ENCODE peak calls at places on chromosomes 7 and 10, in eight cellular contexts. F is NCI-H1092 treated with DMSO at 0.1 percent for 48 hours; E is NCI-H2081; G is amygdala; N is stomach; L is AG08396; V is stimulated activated CD4-positive, alpha-beta T cell treated with anti-CD3 and anti-CD28 coated beads, Interleukin-12 subunit alpha, Interleukin-12 subunit beta, amount 100 ng/mL, for 4 hours; C is GM04503. S is an unnamed sample.

GRCh38 chr10:77737608-77738007 is 100.0 kb upstream of the KCNMA1 start:
- DNase-seq in E (no peak), N (no peak), C (peak), V (no peak), F (no peak), G (no peak), L (peak), S (no peak)

GRCh38 chr7:117362294-117362693 is 39.4 kb upstream of the WNT2 start:
- DNase-seq in G (no peak), L (no peak), N (no peak), E (no peak), V (no peak), C (no peak), F (no peak), S (no peak)

GRCh38 chr7:20359397-20359963 is 28.8 kb downstream of the ITGB8 start:
- DNase-seq in E (no peak), F (no peak), V (no peak), N (no peak), L (no peak), G (no peak), C (peak), S (no peak)

GRCh38 chr10:103717341-103718246 is 137.8 kb downstream of the SH3PXD2A start:
- DNase-seq in F (no peak), L (no peak), C (no peak), G (no peak), N (no peak), E (no peak), V (no peak), S (no peak)

GRCh38 chr7:85573849-85574248 is 387.0 kb upstream of the SEMA3D start:
- DNase-seq in V (no peak), L (no peak), F (no peak), G (no peak), E (no peak), C (no peak), N (no peak), S (no peak)

GRCh38 chr10:95873651-95874050 is 34.1 kb upstream of the CC2D2B start:
- DNase-seq in C (no peak), N (no peak), F (no peak), V (no peak), G (no peak), E (no peak), L (no peak), S (no peak)

GRCh38 chr10:33612116-33612515 is 277.6 kb upstream of the NRP1 start:
- DNase-seq in E (no peak), G (no peak), C (peak), L (peak), V (no peak), F (no peak), N (no peak), S (no peak)

GRCh38 chr10:117461766-117462423 is 80.7 kb upstream of the EMX2 start:
- DNase-seq in V (no peak), L (peak), F (no peak), E (no peak), G (no peak), C (peak), N (no peak), S (no peak)

GRCh38 chr7:41185851-41186250 is 517.0 kb downstream of the INHBA start:
- DNase-seq in E (no peak), L (no peak), C (no peak), V (no peak), N (no peak), F (no peak), G (no peak), S (no peak)

GRCh38 chr7:71236488-71237179 is 104.7 kb downstream of the GALNT17 start:
- DNase-seq in N (no peak), E (no peak), F (peak), L (no peak), C (no peak), G (no peak), V (no peak), S (no peak)

GRCh38 chr7:40350100-40350499 is 215.3 kb downstream of the SUGCT start:
- DNase-seq in L (no peak), G (no peak), N (no peak), F (no peak), E (no peak), C (no peak), V (no peak), S (no peak)

GRCh38 chr7:84040365-84040764 is 154.2 kb downstream of the SEMA3A start:
- DNase-seq in L (no peak), N (peak), F (peak), C (no peak), E (peak), V (no peak), G (peak), S (no peak)

GRCh38 chr10:60717852-60718251 is 60.4 kb upstream of the CDK1 start:
- DNase-seq in V (no peak), F (no peak), L (no peak), G (no peak), N (no peak), E (no peak), C (no peak), S (no peak)

GRCh38 chr10:30502266-30503058 is 68.5 kb downstream of the MAP3K8 start:
- DNase-seq in C (no peak), L (no peak), N (no peak), G (no peak), F (no peak), V (no peak), E (no peak), S (no peak)

GRCh38 chr10:35391153-35391953 is 55.0 kb downstream of the CCNY start:
- DNase-seq in L (no peak), V (no peak), N (no peak), F (no peak), C (no peak), G (no peak), E (no peak), S (no peak)

GRCh38 chr10:76582536-76582935 is 1055.1 kb downstream of the KCNMA1 start:
- DNase-seq in G (no peak), N (no peak), C (no peak), F (no peak), E (no peak), L (peak), V (no peak), S (no peak)

GRCh38 chr10:6145414-6145978 is 56.7 kb downstream of the RBM17 start:
- DNase-seq in N (no peak), E (peak), C (no peak), F (peak), G (no peak), V (no peak), L (no peak), S (no peak)

GRCh38 chr7:111887734-111888133 is 318.5 kb downstream of the DOCK4 start:
- DNase-seq in N (no peak), G (no peak), V (no peak), F (no peak), L (no peak), C (no peak), E (no peak), S (no peak)

GRCh38 chr10:73136627-73137026 is 26.4 kb downstream of the NUDT13 start:
- DNase-seq in V (no peak), N (no peak), F (no peak), L (no peak), E (no peak), G (no peak), C (no peak), S (no peak)

GRCh38 chr7:132049462-132050304 is 493.3 kb upstream of the PODXL start:
- DNase-seq in F (peak), C (no peak), N (peak), L (no peak), G (no peak), E (peak), V (peak), S (no peak)

GRCh38 chr10:14740684-14741247 is 33.9 kb downstream of the FAM107B start:
- DNase-seq in N (no peak), C (no peak), E (no peak), F (no peak), L (no peak), V (no peak), G (no peak), S (no peak)

GRCh38 chr7:108124820-108125219 is 5.3 kb downstream of the LAMB4 start:
- DNase-seq in E (no peak), F (no peak), L (peak), C (peak), V (no peak), N (no peak), G (no peak), S (no peak)

GRCh38 chr10:103763374-103764202 is 91.8 kb downstream of the SH3PXD2A start:
- DNase-seq in G (no peak), V (peak), L (no peak), F (no peak), E (no peak), C (no peak), N (no peak), S (no peak)

GRCh38 chr10:127715249-127715648 is 21.7 kb upstream of the FOXI2 start:
- DNase-seq in V (no peak), E (no peak), C (no peak), G (no peak), N (no peak), F (no peak), L (no peak), S (no peak)

GRCh38 chr10:67666416-67667043 is 29.5 kb downstream of the CTNNA3 start:
- DNase-seq in L (peak), G (no peak), V (no peak), C (no peak), F (no peak), N (no peak), E (peak), S (no peak)

GRCh38 chr10:98253499-98253898 is 14.5 kb downstream of the LOXL4 start:
- DNase-seq in E (no peak), G (no peak), N (no peak), C (no peak), L (no peak), V (no peak), F (no peak), S (no peak)

GRCh38 chr10:125084191-125085186 is 75.9 kb downstream of the CTBP2 start:
- DNase-seq in V (no peak), G (no peak), N (peak), C (peak), L (peak), E (peak), F (peak), S (peak)

GRCh38 chr7:99090811-99091582 is 52.9 kb downstream of the SMURF1 start:
- DNase-seq in G (no peak), V (no peak), F (no peak), C (peak), E (peak), L (no peak), N (no peak), S (no peak)

GRCh38 chr10:55628260-55628701 is 732.8 kb downstream of the ZWINT start:
- DNase-seq in E (peak), V (no peak), N (peak), G (peak), L (no peak), C (no peak), F (no peak), S (no peak)

GRCh38 chr10:97851341-97852001 is 1.8 kb downstream of the GOLGA7B start:
- DNase-seq in F (no peak), C (no peak), N (no peak), L (no peak), G (peak), E (no peak), V (no peak), S (peak)

GRCh38 chr10:95601116-95601719 is 40.0 kb upstream of the SORBS1 start:
- DNase-seq in C (peak), F (peak), E (peak), N (peak), L (peak), G (peak), V (peak), S (peak)

GRCh38 chr7:107958764-107959526 is 44.0 kb downstream of the LAMB1 start:
- DNase-seq in C (peak), V (no peak), E (no peak), N (no peak), F (no peak), L (peak), G (no peak), S (no peak)

GRCh38 chr7:42237162-42237821 is at the start of gene GLI3:
- DNase-seq in V (peak), L (peak), C (peak), F (no peak), N (peak), G (peak), E (no peak), S (no peak)

GRCh38 chr10:79898597-79899325 is 50.1 kb downstream of the SFTPD start:
- DNase-seq in C (peak), G (no peak), V (no peak), F (no peak), E (no peak), N (no peak), L (no peak), S (no peak)

GRCh38 chr7:85593355-85593754 is 406.5 kb upstream of the SEMA3D start:
- DNase-seq in C (no peak), V (no peak), E (no peak), G (no peak), L (no peak), N (no peak), F (no peak), S (no peak)

GRCh38 chr7:120990468-120991118 is 2.1 kb downstream of the CPED1 start:
- DNase-seq in N (no peak), E (no peak), L (no peak), C (no peak), F (no peak), G (no peak), V (no peak), S (no peak)